ENCODE peak calls at places on chromosomes 3 and 15, in six cellular contexts. One of them, this sample, is unnamed.

GRCh38 chr3:121730940-121731687 is 18.4 kb downstream of the GOLGB1 start:
- DNase-seq in stromal cell of bone marrow: no peak
- DNase-seq in T-helper 9 cell: no peak
- DNase-seq in Calu3: no peak
- DNase-seq in endothelial cell: no peak
- DNase-seq in left ventricle myocardium superior: no peak
- DNase-seq in this sample: no peak

GRCh38 chr3:39727415-39727814 is 82.0 kb upstream of the MYRIP start:
- DNase-seq in T-helper 9 cell: no peak
- DNase-seq in endothelial cell: no peak
- DNase-seq in stromal cell of bone marrow: no peak
- DNase-seq in Calu3: no peak
- DNase-seq in left ventricle myocardium superior: no peak
- DNase-seq in this sample: no peak

GRCh38 chr3:72071624-72072023 is 286.7 kb upstream of the PROK2 start:
- DNase-seq in T-helper 9 cell: no peak
- DNase-seq in endothelial cell: no peak
- DNase-seq in Calu3: no peak
- DNase-seq in left ventricle myocardium superior: no peak
- DNase-seq in stromal cell of bone marrow: no peak
- DNase-seq in this sample: no peak

GRCh38 chr3:13052191-13052590 is 21.0 kb downstream of the IQSEC1 start:
- DNase-seq in T-helper 9 cell: no peak
- DNase-seq in stromal cell of bone marrow: no peak
- DNase-seq in Calu3: no peak
- DNase-seq in endothelial cell: no peak
- DNase-seq in left ventricle myocardium superior: no peak
- DNase-seq in this sample: peak

GRCh38 chr15:80599359-80599758 is 95.8 kb upstream of the ABHD17C start:
- DNase-seq in T-helper 9 cell: no peak
- DNase-seq in endothelial cell: no peak
- DNase-seq in left ventricle myocardium superior: no peak
- DNase-seq in Calu3: no peak
- DNase-seq in stromal cell of bone marrow: no peak
- DNase-seq in this sample: no peak

GRCh38 chr3:69172058-69172457 is 49.7 kb upstream of the LMOD3 start:
- DNase-seq in left ventricle myocardium superior: no peak
- DNase-seq in stromal cell of bone marrow: no peak
- DNase-seq in Calu3: no peak
- DNase-seq in endothelial cell: no peak
- DNase-seq in T-helper 9 cell: no peak
- DNase-seq in this sample: no peak

GRCh38 chr3:167773584-167773983 is 38.1 kb downstream of the SERPINI1 start:
- DNase-seq in T-helper 9 cell: no peak
- DNase-seq in left ventricle myocardium superior: no peak
- DNase-seq in endothelial cell: no peak
- DNase-seq in Calu3: no peak
- DNase-seq in stromal cell of bone marrow: no peak
- DNase-seq in this sample: no peak

GRCh38 chr3:143040264-143040879 is 39.0 kb downstream of the U2SURP start:
- DNase-seq in T-helper 9 cell: no peak
- DNase-seq in Calu3: no peak
- DNase-seq in endothelial cell: no peak
- DNase-seq in stromal cell of bone marrow: peak
- DNase-seq in left ventricle myocardium superior: no peak
- DNase-seq in this sample: no peak

GRCh38 chr3:79306939-79307590 is 460.7 kb downstream of the ROBO1 start:
- DNase-seq in Calu3: no peak
- DNase-seq in stromal cell of bone marrow: no peak
- DNase-seq in endothelial cell: peak
- DNase-seq in T-helper 9 cell: no peak
- DNase-seq in left ventricle myocardium superior: no peak
- DNase-seq in this sample: no peak

GRCh38 chr15:90650956-90651689 is 66.0 kb upstream of the BLM start:
- DNase-seq in stromal cell of bone marrow: no peak
- DNase-seq in left ventricle myocardium superior: no peak
- DNase-seq in Calu3: no peak
- DNase-seq in endothelial cell: no peak
- DNase-seq in T-helper 9 cell: no peak
- DNase-seq in this sample: no peak

GRCh38 chr3:41301548-41301947 is 102.2 kb downstream of the CTNNB1 start:
- DNase-seq in endothelial cell: no peak
- DNase-seq in stromal cell of bone marrow: no peak
- DNase-seq in T-helper 9 cell: no peak
- DNase-seq in left ventricle myocardium superior: no peak
- DNase-seq in Calu3: no peak
- DNase-seq in this sample: no peak

GRCh38 chr3:66317750-66318366 is 97.1 kb downstream of the SLC25A26 start:
- DNase-seq in endothelial cell: no peak
- DNase-seq in left ventricle myocardium superior: no peak
- DNase-seq in Calu3: no peak
- DNase-seq in stromal cell of bone marrow: no peak
- DNase-seq in T-helper 9 cell: no peak
- DNase-seq in this sample: no peak

GRCh38 chr3:29775352-29775751 is 494.5 kb downstream of the RBMS3 start:
- DNase-seq in Calu3: no peak
- DNase-seq in T-helper 9 cell: no peak
- DNase-seq in stromal cell of bone marrow: peak
- DNase-seq in endothelial cell: no peak
- DNase-seq in left ventricle myocardium superior: no peak
- DNase-seq in this sample: no peak

GRCh38 chr3:114290911-114291901 is 2.6 kb upstream of the TIGIT start:
- DNase-seq in endothelial cell: peak
- DNase-seq in stromal cell of bone marrow: no peak
- DNase-seq in Calu3: peak
- DNase-seq in left ventricle myocardium superior: peak
- DNase-seq in T-helper 9 cell: peak
- DNase-seq in this sample: peak

GRCh38 chr15:32701863-32702262 is 15.9 kb upstream of the GREM1 start:
- DNase-seq in stromal cell of bone marrow: no peak
- DNase-seq in left ventricle myocardium superior: no peak
- DNase-seq in Calu3: no peak
- DNase-seq in endothelial cell: no peak
- DNase-seq in T-helper 9 cell: no peak
- DNase-seq in this sample: no peak

This sample was measured in psoas muscle.